ENCODE peak calls at places on chromosomes 5 and 9, in seven cellular contexts. N, C, V, T, Q, U and X are unnamed samples.

GRCh38 chr5:90792725-90793124 is 234.1 kb downstream of the ADGRV1 start:
- DNase-seq in N (no peak), C (peak; percentile 2), V (no peak), T (no peak), Q (no peak), U (no peak), X (peak; percentile 6)

GRCh38 chr9:36731576-36731975 is 158.9 kb downstream of the MELK start:
- DNase-seq in N (no peak), C (no peak), V (no peak), T (no peak), Q (no peak), U (no peak), X (no peak)

GRCh38 chr9:104780796-104781395 is 17.0 kb downstream of the NIPSNAP3B start:
- DNase-seq in N (no peak), C (peak; percentile 12), V (no peak), T (no peak), Q (no peak), U (no peak), X (peak; percentile 62)

GRCh38 chr5:54867310-54867944 is 118.0 kb downstream of the ESM1 start:
- DNase-seq in N (no peak), C (peak; percentile 59), V (peak; percentile 39), T (no peak), Q (no peak), U (no peak), X (peak; percentile 72)

GRCh38 chr5:6713274-6714181 is at the start of gene TENT4A:
- DNase-seq in N (no peak), C (peak; percentile 99), V (no peak), T (peak; percentile 76), Q (no peak), U (no peak), X (peak; percentile 50)

GRCh38 chr9:128375865-128376264 is 4.7 kb downstream of the URM1 start:
- DNase-seq in N (no peak), C (no peak), V (no peak), T (no peak), Q (no peak), U (no peak), X (no peak)

GRCh38 chr5:74403771-74404170 is 236.8 kb downstream of the ENC1 start:
- DNase-seq in N (no peak), C (no peak), V (no peak), T (no peak), Q (no peak), U (no peak), X (no peak)

GRCh38 chr9:98280574-98280973 is 25.1 kb upstream of the TBC1D2 start:
- DNase-seq in N (no peak), C (no peak), V (peak; percentile 86), T (no peak), Q (no peak), U (no peak), X (peak; percentile 66)

GRCh38 chr5:176814836-176815438 is 4.6 kb downstream of the UNC5A start:
- DNase-seq in N (no peak), C (no peak), V (no peak), T (no peak), Q (no peak), U (no peak), X (no peak)

GRCh38 chr5:75049581-75050274 is 2.6 kb downstream of the GCNT4 start:
- DNase-seq in N (no peak), C (peak; percentile 58), V (no peak), T (peak; percentile 51), Q (peak; percentile 49), U (peak; percentile 51), X (peak; percentile 60)

GRCh38 chr9:29548436-29548835 is 1975.2 kb upstream of the C9orf72 start:
- DNase-seq in N (no peak), C (no peak), V (no peak), T (no peak), Q (no peak), U (no peak), X (no peak)

GRCh38 chr9:18761742-18762141 is 271.3 kb downstream of the SAXO1 start:
- DNase-seq in N (no peak), C (no peak), V (no peak), T (no peak), Q (no peak), U (no peak), X (no peak)

GRCh38 chr9:113505963-113506624 is 42.6 kb downstream of the RGS3 start:
- DNase-seq in N (no peak), C (no peak), V (no peak), T (no peak), Q (no peak), U (peak; percentile 73), X (peak; percentile 79)

GRCh38 chr5:58040044-58040443 is 419.8 kb downstream of the PLK2 start:
- DNase-seq in N (no peak), C (no peak), V (no peak), T (no peak), Q (no peak), U (no peak), X (peak; percentile 0)

GRCh38 chr9:116234091-116234490 is 80.5 kb downstream of the PAPPA start:
- DNase-seq in N (no peak), C (peak; percentile 70), V (no peak), T (no peak), Q (no peak), U (no peak), X (no peak)